ENCODE peak calls at places on chromosome 1, in eight cellular contexts. X is H9, E is osteoblast, Z is MM.1S, P is fibroblast of lung, H is neural progenitor cell, W is PC-3, D is hepatocyte. O is an unnamed sample.

GRCh38 chr1:204591473-204592090 is 75.4 kb downstream of the MDM4 start:
- DNase-seq in X (no peak), E (peak; percentile 92), Z (no peak), P (peak; percentile 71), H (no peak), W (peak; percentile 99), D (no peak), O (no peak)

GRCh38 chr1:248786106-248786665 is 30.6 kb upstream of the LYPD8 start:
- DNase-seq in X (no peak), E (no peak), Z (no peak), P (no peak), H (no peak), W (peak; percentile 48), D (no peak), O (no peak)

GRCh38 chr1:192826791-192827477 is 18.1 kb downstream of the RGS2 start:
- DNase-seq in X (no peak), E (peak; percentile 42), Z (peak; percentile 87), P (peak; percentile 90), H (no peak), W (peak; percentile 91), D (peak; percentile 32), O (peak; percentile 38)

GRCh38 chr1:185716095-185716494 is 18.1 kb upstream of the HMCN1 start:
- DNase-seq in X (no peak), E (no peak), Z (no peak), P (no peak), H (no peak), W (no peak), D (no peak), O (no peak)

GRCh38 chr1:7425771-7426170 is 345.3 kb upstream of the VAMP3 start:
- DNase-seq in X (no peak), E (no peak), Z (no peak), P (no peak), H (no peak), W (no peak), D (no peak), O (no peak)

GRCh38 chr1:17667641-17668040 is 87.5 kb upstream of the ACTL8 start:
- DNase-seq in X (no peak), E (no peak), Z (no peak), P (no peak), H (no peak), W (no peak), D (no peak), O (no peak)

GRCh38 chr1:156795787-156796186 is 20.9 kb downstream of the SH2D2A start:
- DNase-seq in X (no peak), E (no peak), Z (no peak), P (peak; percentile 89), H (no peak), W (no peak), D (no peak), O (no peak)

GRCh38 chr1:205664399-205665108 is 15.8 kb downstream of the SLC45A3 start:
- DNase-seq in X (no peak), E (peak; percentile 75), Z (no peak), P (peak; percentile 23), H (no peak), W (peak; percentile 91), D (no peak), O (no peak)

GRCh38 chr1:160748182-160748876 is 9.3 kb downstream of the SLAMF7 start:
- DNase-seq in X (no peak), E (no peak), Z (no peak), P (peak; percentile 25), H (no peak), W (peak; percentile 86), D (no peak), O (peak; percentile 87)

GRCh38 chr1:47621483-47621882 is 183.6 kb downstream of the FOXD2 start:
- DNase-seq in X (no peak), E (no peak), Z (no peak), P (no peak), H (no peak), W (no peak), D (no peak), O (no peak)

GRCh38 chr1:206589206-206589605 is 23.1 kb downstream of the EIF2D start:
- DNase-seq in X (no peak), E (peak; percentile 96), Z (no peak), P (peak; percentile 96), H (no peak), W (peak; percentile 92), D (peak; percentile 30), O (no peak)

GRCh38 chr1:201276891-201277290 is 6.4 kb upstream of the PKP1 start:
- DNase-seq in X (no peak), E (no peak), Z (no peak), P (no peak), H (no peak), W (peak; percentile 74), D (no peak), O (no peak)

GRCh38 chr1:234778215-234779159 is 168.5 kb upstream of the IRF2BP2 start:
- DNase-seq in X (peak; percentile 64), E (peak; percentile 77), Z (no peak), P (no peak), H (peak; percentile 30), W (peak; percentile 6), D (peak; percentile 33), O (no peak)

GRCh38 chr1:116847688-116848531 is 61.8 kb upstream of the PTGFRN start:
- DNase-seq in X (no peak), E (no peak), Z (no peak), P (peak; percentile 73), H (no peak), W (peak; percentile 17), D (no peak), O (no peak)

GRCh38 chr1:90717665-90718410 is 736 bp upstream of the BARHL2 start:
- DNase-seq in X (peak; percentile 86), E (peak; percentile 91), Z (no peak), P (no peak), H (peak; percentile 91), W (no peak), D (peak; percentile 51), O (no peak)

GRCh38 chr1:43285269-43285986 is at the start of gene C1orf210:
- DNase-seq in X (peak; percentile 96), E (peak; percentile 60), Z (no peak), P (no peak), H (peak; percentile 34), W (peak; percentile 90), D (peak; percentile 94), O (peak; percentile 66)

GRCh38 chr1:15283500-15283899 is 36.5 kb downstream of the FHAD1 start:
- DNase-seq in X (no peak), E (peak; percentile 93), Z (no peak), P (peak; percentile 55), H (no peak), W (peak; percentile 72), D (no peak), O (peak; percentile 84)

GRCh38 chr1:234515411-234515810 is 36.4 kb upstream of the TARBP1 start:
- DNase-seq in X (no peak), E (peak; percentile 73), Z (no peak), P (peak; percentile 67), H (no peak), W (peak; percentile 54), D (peak; percentile 44), O (no peak)

GRCh38 chr1:215393476-215393875 is 173.6 kb upstream of the KCTD3 start:
- DNase-seq in X (no peak), E (no peak), Z (no peak), P (no peak), H (no peak), W (no peak), D (no peak), O (no peak)

GRCh38 chr1:6427445-6428390 is 3.1 kb downstream of the ESPN start:
- DNase-seq in X (peak; percentile 28), E (no peak), Z (no peak), P (no peak), H (peak; percentile 1), W (peak; percentile 62), D (no peak), O (no peak)

GRCh38 chr1:230268371-230269170 is 157.6 kb downstream of the PGBD5 start:
- DNase-seq in X (peak; percentile 67), E (peak; percentile 98), Z (peak; percentile 36), P (peak; percentile 61), H (peak; percentile 78), W (peak; percentile 80), D (peak; percentile 79), O (no peak)

GRCh38 chr1:53442297-53442696 is 16.9 kb upstream of the DMRTB1 start:
- DNase-seq in X (no peak), E (no peak), Z (no peak), P (peak; percentile 54), H (peak; percentile 61), W (peak; percentile 20), D (no peak), O (no peak)

GRCh38 chr1:18731148-18731547 is 100.5 kb downstream of the PAX7 start:
- DNase-seq in X (no peak), E (peak; percentile 83), Z (no peak), P (no peak), H (no peak), W (no peak), D (no peak), O (no peak)
- H3K27me3 ChIP-seq in X (no peaks in the 10 kb centered on the region), E (peaks cover 12% of the 10 kb centered on the region), Z (peaks cover 94% of the 10 kb centered on the region), P (no peaks in the 10 kb centered on the region), H (peaks cover 12% of the 10 kb centered on the region), W (peaks cover 64% of the 10 kb centered on the region), D (peaks cover 38% of the 10 kb centered on the region), O (peaks cover 11% of the 10 kb centered on the region)

GRCh38 chr1:189405419-189405818 is 1072.2 kb downstream of the BRINP3 start:
- DNase-seq in X (peak; percentile 33), E (no peak), Z (no peak), P (no peak), H (peak; percentile 5), W (no peak), D (no peak), O (no peak)
- H2AFZ ChIP-seq in X (no peak overlapping the region), E (no peak overlapping the region), Z (no peak overlapping the region), P (no peak overlapping the region), H (peak overlapping the region; percentile 82), W (no peak overlapping the region), D (no peak overlapping the region), O (no peak overlapping the region)

DNA sequence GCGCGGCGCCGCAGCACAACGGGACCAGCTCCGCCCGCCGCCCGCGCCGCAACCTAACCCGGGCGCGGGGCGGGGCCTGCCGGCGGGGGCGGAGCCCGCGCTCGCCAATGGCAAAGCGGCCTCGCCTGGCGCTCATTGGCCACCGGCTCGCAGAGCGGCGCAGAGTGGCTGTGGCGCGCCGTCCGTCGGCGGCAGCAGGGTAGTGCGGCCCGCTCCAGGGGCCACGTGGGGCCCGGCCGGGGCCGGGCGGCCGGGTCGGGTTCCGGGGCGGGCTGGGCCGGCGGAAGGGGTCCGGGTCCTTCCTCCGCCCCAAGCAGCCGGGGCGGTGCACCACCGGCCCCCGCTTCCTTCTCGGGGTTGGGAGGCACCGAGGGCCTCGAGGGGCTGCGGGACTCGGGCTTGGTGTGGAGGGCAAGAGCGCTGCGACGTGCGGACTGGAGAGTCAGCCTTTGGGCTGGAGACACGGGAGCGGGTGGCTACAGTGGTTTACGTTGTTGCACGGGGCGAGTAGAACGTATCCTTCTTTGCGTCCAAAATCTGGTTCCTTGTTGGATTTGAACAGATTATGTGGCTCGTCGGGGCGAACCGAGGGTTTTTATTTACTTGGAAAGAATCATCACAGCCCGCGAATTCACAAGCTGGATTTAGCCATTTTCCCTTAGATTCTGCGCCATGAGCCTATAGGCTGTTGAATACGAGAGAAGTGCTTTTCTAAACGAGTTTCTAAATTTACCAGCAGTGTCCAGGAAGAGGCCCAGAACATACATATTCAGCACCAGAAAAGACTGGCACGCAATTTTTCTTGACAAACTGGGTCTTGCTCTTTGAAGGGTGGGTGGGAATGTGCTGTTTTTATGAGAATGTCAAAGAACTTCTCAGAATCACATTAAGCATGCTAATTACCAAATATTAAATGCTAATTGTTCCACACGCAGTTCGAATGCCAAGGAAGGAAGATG is at the start of gene SRM:
- DNase-seq in X (peak; percentile 91), E (peak; percentile 100), Z (peak; percentile 95), P (peak; percentile 86), H (peak; percentile 98), W (peak; percentile 97), D (peak; percentile 97), O (no peak)
- TF ChIP-seq CTCF in X (peak; percentile 46), E (no peak), Z (no peak), P (peak; percentile 26), H (peak; percentile 36), W (no peak), D (no peak), O (no peak)

GRCh38 chr1:3336641-3337621 is 117.5 kb upstream of the ARHGEF16 start:
- DNase-seq in X (no peak), E (no peak), Z (no peak), P (no peak), H (no peak), W (peak; percentile 52), D (no peak), O (no peak)
- H3K27me3 ChIP-seq in X (no peaks in the 10 kb centered on the region), E (no peaks in the 10 kb centered on the region), Z (peaks cover 80% of the 10 kb centered on the region), P (no peaks in the 10 kb centered on the region), H (no peaks in the 10 kb centered on the region), W (peaks cover 82% of the 10 kb centered on the region), D (no peaks in the 10 kb centered on the region), O (no peaks in the 10 kb centered on the region)